ENCODE peak calls at places on chromosomes 1 and 21, in four cellular contexts. Q is tibial nerve, Y is Calu3, X is PC-9. S is an unnamed sample.

GRCh38 chr1:9127395-9128160 is 1.3 kb downstream of the GPR157 start:
- DNase-seq in Q (no peak), Y (no peak), X (no peak), S (no peak)

GRCh38 chr1:213122514-213122929 is 71.5 kb downstream of the RPS6KC1 start:
- DNase-seq in Q (no peak), Y (peak), X (no peak), S (no peak)

GRCh38 chr1:30414086-30414850 is 309.1 kb downstream of the MATN1 start:
- DNase-seq in Q (no peak), Y (no peak), X (no peak), S (no peak)

GRCh38 chr1:67632811-67633478 is 52.1 kb upstream of the GADD45A start:
- DNase-seq in Q (no peak), Y (no peak), X (peak), S (no peak)

GRCh38 chr1:15423355-15424077 is 13.8 kb downstream of the EFHD2 start:
- DNase-seq in Q (no peak), Y (no peak), X (no peak), S (no peak)

GRCh38 chr1:84298336-84298687 is 3.2 kb upstream of the SAMD13 start:
- DNase-seq in Q (peak), Y (peak), X (no peak), S (no peak)

GRCh38 chr1:179953974-179954493 is 576 bp upstream of the CEP350 start:
- DNase-seq in Q (no peak), Y (no peak), X (no peak), S (no peak)

GRCh38 chr1:244758700-244759099 is 76.8 kb upstream of the COX20 start:
- DNase-seq in Q (no peak), Y (no peak), X (no peak), S (no peak)

GRCh38 chr1:236394016-236394481 is at the start of gene EDARADD:
- DNase-seq in Q (no peak), Y (no peak), X (no peak), S (no peak)

GRCh38 chr1:95287825-95288224 is 53.8 kb downstream of the RWDD3 start:
- DNase-seq in Q (no peak), Y (no peak), X (no peak), S (no peak)

GRCh38 chr1:66685265-66685664 is 67.0 kb upstream of the DYNLT5 start:
- DNase-seq in Q (no peak), Y (no peak), X (no peak), S (no peak)

GRCh38 chr21:22885079-22885478 is 1886.9 kb downstream of the NCAM2 start:
- DNase-seq in Q (no peak), Y (no peak), X (peak), S (no peak)

GRCh38 chr1:208223136-208223535 is 21.0 kb downstream of the PLXNA2 start:
- DNase-seq in Q (no peak), Y (no peak), X (peak), S (no peak)

GRCh38 chr1:200938955-200939354 is 44.3 kb downstream of the INAVA start:
- DNase-seq in Q (no peak), Y (no peak), X (no peak), S (no peak)

GRCh38 chr21:41634858-41635257 is 126.9 kb upstream of the TMPRSS2 start:
- DNase-seq in Q (no peak), Y (peak), X (peak), S (no peak)

GRCh38 chr1:173269490-173270230 is 62.5 kb upstream of the TNFSF4 start:
- DNase-seq in Q (no peak), Y (peak), X (peak), S (no peak)

DNA sequence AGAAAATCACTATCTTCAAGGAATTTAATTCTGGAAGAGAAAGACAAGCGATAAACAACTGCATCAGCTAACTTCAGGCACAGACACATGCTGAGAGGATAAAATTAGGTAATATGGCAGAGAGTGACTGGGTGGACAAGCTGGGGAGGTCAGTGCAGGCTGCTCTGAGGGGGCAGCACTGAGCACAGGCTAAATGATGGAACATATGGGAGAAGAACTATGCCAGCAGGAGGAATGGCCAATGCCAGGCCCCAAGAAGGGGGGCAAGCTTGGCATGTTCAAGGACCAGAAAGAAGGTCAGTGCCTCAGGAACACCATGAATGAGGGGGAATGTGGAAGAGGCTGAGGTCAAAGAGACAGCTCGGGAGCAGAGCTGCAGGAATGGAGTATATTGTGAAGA is 190.7 kb upstream of the MAP1LC3C start:
- DNase-seq in Q (no peak), Y (no peak), X (no peak), S (no peak)
- TF ChIP-seq CTCF in Q (no peak), Y (no peak), X (no peak), S (no peak)

DNA sequence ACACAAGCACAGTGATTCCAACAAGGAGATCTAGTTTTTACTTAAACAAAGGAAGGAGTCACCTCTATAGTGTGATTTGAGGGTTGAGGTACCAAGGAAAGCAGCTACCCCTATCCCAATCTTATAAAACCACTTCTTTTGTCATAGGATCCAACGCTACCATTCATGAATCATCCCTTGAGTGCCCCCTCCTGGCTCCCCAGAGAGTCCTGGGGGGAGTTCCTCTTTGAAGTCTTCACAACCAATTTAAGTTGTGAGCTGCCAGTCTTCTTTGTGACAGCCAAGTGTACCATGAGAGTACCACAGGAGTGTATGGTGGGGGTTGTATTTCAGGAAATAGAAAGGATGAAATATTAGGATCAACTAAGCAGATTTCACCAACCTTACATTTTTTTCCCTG is 39.1 kb upstream of the NHLH2 start:
- DNase-seq in Q (no peak), Y (no peak), X (no peak), S (no peak)
- TF ChIP-seq CTCF in Q (no peak), Y (no peak), X (no peak), S (no peak)

DNA sequence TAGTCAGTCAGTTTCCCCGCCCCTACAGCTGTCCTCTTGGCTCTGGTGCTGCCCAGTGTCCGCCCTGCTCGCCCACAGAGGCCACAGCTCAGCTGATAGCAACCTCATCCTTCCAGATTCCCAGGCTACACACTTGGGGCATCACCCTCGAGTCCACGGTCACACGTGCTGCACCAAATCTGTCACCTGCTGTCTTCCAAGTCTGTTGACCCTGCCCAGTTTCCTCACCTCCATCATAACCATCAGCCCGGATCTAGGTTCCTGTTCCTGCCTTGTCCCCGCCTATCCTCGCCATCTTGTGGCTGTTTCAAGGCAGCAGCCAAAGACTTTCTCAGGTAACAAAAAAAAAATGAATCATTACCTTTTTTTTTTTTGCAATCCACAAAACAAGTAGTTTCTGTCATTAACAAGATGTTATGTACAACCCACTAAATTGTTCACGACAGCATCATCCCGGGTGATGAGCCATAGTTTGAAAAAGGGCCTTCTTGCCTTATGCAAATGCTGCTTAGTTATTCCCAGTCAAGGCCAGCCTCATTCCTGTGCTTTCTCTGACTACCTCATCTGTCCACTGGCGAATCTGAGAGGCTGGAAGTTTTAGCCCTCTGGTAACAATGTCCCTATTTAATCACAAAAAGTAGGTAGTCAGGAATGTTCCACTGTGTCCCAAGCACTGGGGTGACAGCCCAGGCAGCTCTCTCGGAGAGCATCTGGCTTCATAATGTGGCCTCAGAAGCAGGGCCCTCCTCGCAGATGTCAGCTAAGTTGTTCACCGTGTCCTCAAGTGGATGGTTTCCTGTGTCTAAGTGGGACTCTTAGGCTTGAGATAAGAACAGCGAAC is 4.9 kb upstream of the MIIP start:
- DNase-seq in Q (no peak), Y (no peak), X (no peak), S (no peak)
- TF ChIP-seq CTCF in Q (no peak), Y (no peak), X (no peak), S (no peak)

GRCh38 chr1:115712911-115713609 is 55.5 kb downstream of the CASQ2 start:
- DNase-seq in Q (no peak), Y (no peak), X (peak), S (no peak)
- TF ChIP-seq CTCF in Q (no peak), Y (no peak), X (no peak), S (no peak)

GRCh38 chr21:33374080-33374873 is 28.9 kb upstream of the IFNGR2 start:
- DNase-seq in Q (no peak), Y (peak), X (peak), S (no peak)
- TF ChIP-seq CTCF in Q (peak), Y (no peak), X (peak), S (peak)

GRCh38 chr1:82517586-82517985 is 716.9 kb downstream of the ADGRL2 start:
- DNase-seq in Q (peak), Y (no peak), X (no peak), S (no peak)
- TF ChIP-seq CTCF in Q (peak), Y (no peak), X (no peak), S (no peak)

GRCh38 chr21:42883921-42884320 is 4.6 kb upstream of the WDR4 start:
- DNase-seq in Q (no peak), Y (no peak), X (no peak), S (no peak)

GRCh38 chr21:42878993-42879787 is at the start of gene WDR4:
- DNase-seq in Q (peak), Y (peak), X (peak), S (peak)

GRCh38 chr21:42878678-42878992 is 704 bp downstream of the WDR4 start:
- DNase-seq in Q (no peak), Y (no peak), X (no peak), S (no peak)

GRCh38 chr21:42880352-42880751 is 1.0 kb upstream of the WDR4 start:
- DNase-seq in Q (no peak), Y (no peak), X (no peak), S (no peak)
- TF ChIP-seq CTCF in Q (no peak), Y (no peak), X (no peak), S (no peak)

DNA sequence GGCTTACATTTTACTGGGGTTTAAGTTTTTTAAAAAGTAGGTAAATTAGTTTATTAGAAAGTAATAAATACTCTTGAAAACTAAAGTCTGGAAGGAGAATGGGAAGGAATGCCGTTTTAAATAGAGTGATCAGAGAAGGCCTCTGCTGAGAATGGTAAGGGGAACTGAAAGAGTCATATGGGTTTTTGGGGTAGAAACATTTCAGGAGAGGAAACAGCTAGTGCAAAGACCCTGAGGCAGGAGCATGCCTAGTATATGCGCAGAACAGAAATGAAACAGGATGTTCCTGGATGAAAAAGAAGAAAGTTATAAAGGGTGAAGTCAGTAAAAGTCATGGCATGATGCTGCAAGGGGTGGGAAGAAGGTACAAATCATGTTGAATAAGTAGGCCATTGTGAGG is 38.9 kb downstream of the ZC3H11B start:
- DNase-seq in Q (no peak), Y (no peak), X (no peak), S (no peak)
- TF ChIP-seq CTCF in Q (no peak), Y (no peak), X (no peak), S (no peak)

GRCh38 chr1:11923827-11924113 is 2.5 kb downstream of the KIAA2013 start:
- DNase-seq in Q (no peak), Y (no peak), X (no peak), S (no peak)
- TF ChIP-seq CTCF in Q (no peak), Y (no peak), X (no peak), S (no peak)

DNA sequence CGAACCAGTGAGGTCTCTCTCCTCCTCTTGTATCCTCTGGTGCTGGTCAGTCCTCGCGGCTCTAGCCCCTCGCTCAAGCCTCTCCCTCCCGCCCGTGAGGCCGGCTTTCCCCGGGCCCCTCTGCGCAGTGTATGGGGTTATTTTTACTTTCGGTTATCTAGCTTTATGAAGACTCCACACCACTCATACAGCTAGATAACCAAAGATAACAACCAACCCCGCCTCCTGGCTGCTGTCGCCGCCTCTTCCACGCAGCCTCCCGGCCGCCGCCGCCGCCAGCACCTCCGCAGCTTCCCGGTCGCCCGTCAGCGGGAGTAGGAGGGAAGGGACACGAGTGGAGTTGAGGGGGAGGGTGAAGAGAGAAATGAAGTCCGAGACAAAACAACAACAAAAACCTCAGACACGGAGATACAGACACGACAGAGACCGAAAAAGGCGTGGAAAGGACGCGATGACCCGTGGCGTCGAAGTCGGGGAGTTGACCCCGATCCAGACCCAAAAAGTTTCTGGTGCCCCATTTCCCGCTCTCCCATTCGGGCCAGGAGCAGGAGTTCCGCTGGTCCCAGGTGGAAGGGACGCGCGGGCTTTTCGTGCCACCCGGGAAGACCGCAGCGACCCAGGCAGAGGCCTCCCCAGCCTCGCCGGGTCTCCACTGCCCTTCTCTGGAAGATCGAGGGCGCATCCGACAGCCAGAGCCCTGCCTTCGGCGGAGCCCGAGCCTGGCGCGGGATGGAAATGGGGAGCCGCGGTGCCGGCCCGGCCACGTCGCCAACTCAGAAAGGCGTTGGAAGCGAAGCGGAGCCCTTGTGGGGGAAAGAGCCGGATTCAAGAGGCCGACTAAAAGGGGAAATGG is 51.4 kb downstream of the RHBG start:
- DNase-seq in Q (no peak), Y (peak), X (no peak), S (no peak)
- TF ChIP-seq CTCF in Q (no peak), Y (no peak), X (no peak), S (no peak)

S was measured in esophagus squamous epithelium.